ENCODE peak calls at places on chromosomes 13 and 19, in six cellular contexts. One of them, this sample, is unnamed.

GRCh38 chr19:53892301-53892980 is 10.4 kb downstream of the PRKCG start:
- DNase-seq in astrocyte of the spinal cord: no peak
- DNase-seq in heart left ventricle: no peak
- DNase-seq in HCT116: no peak
- DNase-seq in left ventricle myocardium inferior: no peak
- DNase-seq in lower leg skin: no peak
- DNase-seq in this sample: no peak

GRCh38 chr13:94641432-94641941 is 39.8 kb downstream of the GPR180 start:
- DNase-seq in left ventricle myocardium inferior: no peak
- DNase-seq in HCT116: no peak
- DNase-seq in heart left ventricle: no peak
- DNase-seq in lower leg skin: no peak
- DNase-seq in astrocyte of the spinal cord: peak
- DNase-seq in this sample: no peak

GRCh38 chr13:39321578-39321977 is 281.4 kb downstream of the LHFPL6 start:
- DNase-seq in lower leg skin: no peak
- DNase-seq in heart left ventricle: peak
- DNase-seq in HCT116: no peak
- DNase-seq in astrocyte of the spinal cord: no peak
- DNase-seq in left ventricle myocardium inferior: no peak
- DNase-seq in this sample: no peak

GRCh38 chr19:48182434-48182833 is 12.0 kb downstream of the ZSWIM9 start:
- DNase-seq in astrocyte of the spinal cord: no peak
- DNase-seq in lower leg skin: no peak
- DNase-seq in heart left ventricle: no peak
- DNase-seq in left ventricle myocardium inferior: no peak
- DNase-seq in HCT116: no peak
- DNase-seq in this sample: no peak

GRCh38 chr13:29619995-29620394 is 24.5 kb upstream of the SLC7A1 start:
- DNase-seq in HCT116: no peak
- DNase-seq in lower leg skin: no peak
- DNase-seq in astrocyte of the spinal cord: peak
- DNase-seq in left ventricle myocardium inferior: no peak
- DNase-seq in heart left ventricle: no peak
- DNase-seq in this sample: no peak

GRCh38 chr19:29583196-29584006 is 22.7 kb upstream of the POP4 start:
- DNase-seq in HCT116: no peak
- DNase-seq in heart left ventricle: no peak
- DNase-seq in left ventricle myocardium inferior: no peak
- DNase-seq in lower leg skin: no peak
- DNase-seq in astrocyte of the spinal cord: no peak
- DNase-seq in this sample: no peak

GRCh38 chr19:2186071-2186846 is 22.5 kb downstream of the DOT1L start:
- DNase-seq in HCT116: no peak
- DNase-seq in astrocyte of the spinal cord: peak
- DNase-seq in left ventricle myocardium inferior: peak
- DNase-seq in heart left ventricle: peak
- DNase-seq in lower leg skin: peak
- DNase-seq in this sample: peak

GRCh38 chr13:35978607-35979316 is 152.4 kb downstream of the DCLK1 start:
- DNase-seq in lower leg skin: no peak
- DNase-seq in astrocyte of the spinal cord: peak
- DNase-seq in left ventricle myocardium inferior: no peak
- DNase-seq in heart left ventricle: no peak
- DNase-seq in HCT116: peak
- DNase-seq in this sample: no peak

GRCh38 chr19:48819366-48819816 is 8.6 kb upstream of the BCAT2 start:
- DNase-seq in HCT116: peak
- DNase-seq in left ventricle myocardium inferior: peak
- DNase-seq in heart left ventricle: peak
- DNase-seq in astrocyte of the spinal cord: peak
- DNase-seq in lower leg skin: peak
- DNase-seq in this sample: peak

GRCh38 chr19:54179921-54180452 is 7.0 kb upstream of the TMC4 start:
- DNase-seq in lower leg skin: no peak
- DNase-seq in left ventricle myocardium inferior: no peak
- DNase-seq in astrocyte of the spinal cord: peak
- DNase-seq in HCT116: no peak
- DNase-seq in heart left ventricle: no peak
- DNase-seq in this sample: no peak

GRCh38 chr19:38376576-38376975 is 2.2 kb downstream of the PSMD8 start:
- DNase-seq in HCT116: no peak
- DNase-seq in left ventricle myocardium inferior: no peak
- DNase-seq in astrocyte of the spinal cord: no peak
- DNase-seq in lower leg skin: no peak
- DNase-seq in heart left ventricle: no peak
- DNase-seq in this sample: no peak

GRCh38 chr19:47086280-47086679 is 27.3 kb downstream of the ZC3H4 start:
- DNase-seq in astrocyte of the spinal cord: no peak
- DNase-seq in lower leg skin: no peak
- DNase-seq in left ventricle myocardium inferior: no peak
- DNase-seq in HCT116: no peak
- DNase-seq in heart left ventricle: no peak
- DNase-seq in this sample: no peak

GRCh38 chr13:44694842-44695241 is 118.7 kb upstream of the TSC22D1 start:
- DNase-seq in heart left ventricle: no peak
- DNase-seq in astrocyte of the spinal cord: no peak
- DNase-seq in HCT116: no peak
- DNase-seq in lower leg skin: peak
- DNase-seq in left ventricle myocardium inferior: no peak
- DNase-seq in this sample: no peak

GRCh38 chr13:44695520-44695919 is 119.4 kb upstream of the TSC22D1 start:
- DNase-seq in left ventricle myocardium inferior: no peak
- DNase-seq in astrocyte of the spinal cord: no peak
- DNase-seq in heart left ventricle: no peak
- DNase-seq in HCT116: no peak
- DNase-seq in lower leg skin: no peak
- DNase-seq in this sample: no peak

GRCh38 chr13:44693156-44693826 is 117.2 kb upstream of the TSC22D1 start:
- DNase-seq in left ventricle myocardium inferior: no peak
- DNase-seq in HCT116: no peak
- DNase-seq in lower leg skin: peak
- DNase-seq in heart left ventricle: peak
- DNase-seq in astrocyte of the spinal cord: no peak
- DNase-seq in this sample: no peak

GRCh38 chr13:44690376-44690775 is 114.2 kb upstream of the TSC22D1 start:
- DNase-seq in astrocyte of the spinal cord: no peak
- DNase-seq in lower leg skin: no peak
- DNase-seq in heart left ventricle: no peak
- DNase-seq in left ventricle myocardium inferior: no peak
- DNase-seq in HCT116: no peak
- DNase-seq in this sample: no peak

GRCh38 chr13:44692173-44692713 is 116.1 kb upstream of the TSC22D1 start:
- DNase-seq in heart left ventricle: no peak
- DNase-seq in left ventricle myocardium inferior: no peak
- DNase-seq in HCT116: peak
- DNase-seq in astrocyte of the spinal cord: peak
- DNase-seq in lower leg skin: peak
- DNase-seq in this sample: no peak
- H3K4me3 ChIP-seq in heart left ventricle: no peak
- H3K4me3 ChIP-seq in left ventricle myocardium inferior: no peak
- H3K4me3 ChIP-seq in HCT116: no peak
- H3K4me3 ChIP-seq in astrocyte of the spinal cord: no peak
- H3K4me3 ChIP-seq in lower leg skin: no peak
- H3K4me3 ChIP-seq in this sample: no peak

DNA sequence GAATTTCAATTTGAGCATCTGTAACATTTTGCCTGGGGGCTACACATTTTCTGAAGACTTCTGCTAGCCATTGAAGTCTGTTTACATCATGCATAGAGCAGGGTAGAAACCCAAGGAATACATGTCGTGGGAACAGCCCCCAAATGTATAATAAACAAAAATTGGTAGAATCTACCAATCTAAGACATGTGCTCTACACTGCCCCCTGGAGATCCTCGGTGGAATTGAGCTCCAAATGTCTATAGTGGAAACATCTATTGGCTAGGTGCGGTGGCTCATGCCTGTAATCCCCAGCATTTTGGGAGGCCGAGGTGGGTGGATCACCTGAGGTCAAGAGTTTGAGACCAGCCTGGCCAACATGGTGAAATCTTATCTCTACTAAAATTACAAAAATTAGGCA is 57.3 kb downstream of the MBD3L2B start:
- DNase-seq in left ventricle myocardium inferior: no peak
- DNase-seq in lower leg skin: no peak
- DNase-seq in astrocyte of the spinal cord: no peak
- DNase-seq in HCT116: peak
- DNase-seq in heart left ventricle: no peak
- DNase-seq in this sample: no peak
- TF ChIP-seq CTCF in left ventricle myocardium inferior: peak
- TF ChIP-seq CTCF in lower leg skin: no peak
- TF ChIP-seq CTCF in astrocyte of the spinal cord: peak
- TF ChIP-seq CTCF in HCT116: no peak
- TF ChIP-seq CTCF in heart left ventricle: peak
- TF ChIP-seq CTCF in this sample: no peak

DNA sequence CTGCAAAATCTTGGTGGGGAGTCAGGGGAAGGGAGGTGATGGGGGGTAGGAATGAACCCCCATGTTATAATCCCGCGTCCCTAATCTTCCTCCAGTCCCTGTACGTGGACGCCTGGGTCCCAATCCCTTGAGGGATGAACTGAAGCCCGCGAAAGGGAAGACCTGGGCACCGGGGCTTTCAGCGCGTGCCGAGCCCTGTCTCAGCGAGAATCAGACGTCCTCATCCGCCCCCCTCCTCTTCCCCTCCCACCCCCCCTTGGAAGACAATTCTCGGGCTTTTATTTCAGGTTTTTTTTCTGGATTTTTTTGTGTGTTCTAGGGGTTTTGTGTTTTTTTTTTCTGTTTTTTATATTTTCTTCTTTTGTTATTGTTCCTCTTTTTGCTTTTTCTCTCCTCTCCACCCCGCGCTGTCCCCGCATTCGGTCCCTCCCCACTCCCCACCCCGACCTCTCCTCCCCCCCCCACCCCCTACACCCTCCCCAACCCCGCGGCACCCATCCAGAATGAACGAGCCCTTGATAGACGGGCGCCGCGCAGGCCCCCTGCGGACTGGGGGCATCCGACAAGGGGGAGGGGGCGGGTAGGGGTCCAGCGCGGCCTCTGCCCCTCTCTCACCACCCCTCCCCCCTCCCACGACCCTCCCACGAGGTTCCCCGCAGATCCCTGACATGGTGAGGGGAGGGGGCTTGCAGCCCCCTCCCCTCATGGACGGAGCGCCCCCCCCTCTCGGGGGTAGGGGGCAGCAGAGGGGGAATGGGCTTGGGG is 10.3 kb downstream of the C19orf81 start:
- DNase-seq in HCT116: no peak
- DNase-seq in heart left ventricle: no peak
- DNase-seq in astrocyte of the spinal cord: no peak
- DNase-seq in left ventricle myocardium inferior: no peak
- DNase-seq in lower leg skin: no peak
- DNase-seq in this sample: no peak
- H3K4me3 ChIP-seq in HCT116: peak
- H3K4me3 ChIP-seq in heart left ventricle: peak
- H3K4me3 ChIP-seq in astrocyte of the spinal cord: no peak
- H3K4me3 ChIP-seq in left ventricle myocardium inferior: peak
- H3K4me3 ChIP-seq in lower leg skin: no peak
- H3K4me3 ChIP-seq in this sample: no peak

DNA sequence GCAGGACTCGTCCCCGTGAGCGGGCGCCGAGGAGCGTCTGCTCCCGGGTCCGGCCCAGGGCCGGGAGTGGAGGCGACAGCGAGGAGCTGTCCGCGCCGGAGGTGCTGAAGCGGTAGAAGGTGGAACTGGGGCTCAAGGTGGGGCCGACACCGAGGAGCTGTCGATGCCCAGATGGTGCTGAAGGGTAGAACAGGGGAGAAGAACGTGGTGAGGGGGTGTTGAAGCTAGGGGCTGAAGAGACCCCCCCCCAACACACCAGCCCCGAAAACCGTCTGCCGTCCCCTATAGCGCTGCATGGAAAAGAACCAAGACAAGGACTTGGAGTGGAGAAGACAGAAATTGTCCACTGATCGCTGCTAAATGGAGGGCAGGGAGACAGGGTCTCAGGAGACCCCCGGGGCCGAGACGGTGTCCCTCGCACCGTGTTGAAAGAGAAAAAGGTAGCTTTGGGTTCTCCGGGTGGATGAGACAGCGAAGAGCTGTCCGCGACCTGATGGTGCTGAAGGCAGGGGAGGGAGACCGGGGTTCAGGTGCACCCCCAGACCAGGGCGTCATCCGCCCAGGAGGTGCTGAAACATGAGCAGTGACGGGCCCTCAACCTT is 7.1 kb upstream of the PDE4C start:
- DNase-seq in lower leg skin: no peak
- DNase-seq in astrocyte of the spinal cord: no peak
- DNase-seq in HCT116: no peak
- DNase-seq in left ventricle myocardium inferior: no peak
- DNase-seq in heart left ventricle: peak
- DNase-seq in this sample: no peak
- TF ChIP-seq CTCF in lower leg skin: no peak
- TF ChIP-seq CTCF in astrocyte of the spinal cord: no peak
- TF ChIP-seq CTCF in HCT116: no peak
- TF ChIP-seq CTCF in left ventricle myocardium inferior: no peak
- TF ChIP-seq CTCF in heart left ventricle: no peak
- TF ChIP-seq CTCF in this sample: no peak

GRCh38 chr19:41708481-41708880 is at the start of gene CEACAM5:
- DNase-seq in left ventricle myocardium inferior: no peak
- DNase-seq in HCT116: no peak
- DNase-seq in lower leg skin: no peak
- DNase-seq in heart left ventricle: no peak
- DNase-seq in astrocyte of the spinal cord: no peak
- DNase-seq in this sample: no peak

GRCh38 chr19:41705393-41706174 is 2.8 kb upstream of the CEACAM5 start:
- DNase-seq in left ventricle myocardium inferior: peak
- DNase-seq in astrocyte of the spinal cord: no peak
- DNase-seq in heart left ventricle: no peak
- DNase-seq in lower leg skin: peak
- DNase-seq in HCT116: no peak
- DNase-seq in this sample: no peak

GRCh38 chr19:41707871-41708371 is 505 bp upstream of the CEACAM5 start:
- DNase-seq in HCT116: no peak
- DNase-seq in lower leg skin: peak
- DNase-seq in astrocyte of the spinal cord: no peak
- DNase-seq in heart left ventricle: no peak
- DNase-seq in left ventricle myocardium inferior: no peak
- DNase-seq in this sample: no peak

GRCh38 chr19:41707502-41707812 is 969 bp upstream of the CEACAM5 start:
- DNase-seq in left ventricle myocardium inferior: no peak
- DNase-seq in lower leg skin: peak
- DNase-seq in astrocyte of the spinal cord: no peak
- DNase-seq in heart left ventricle: no peak
- DNase-seq in HCT116: no peak
- DNase-seq in this sample: no peak

GRCh38 chr19:41706741-41707501 is 1.5 kb upstream of the CEACAM5 start:
- DNase-seq in HCT116: peak
- DNase-seq in heart left ventricle: peak
- DNase-seq in astrocyte of the spinal cord: no peak
- DNase-seq in left ventricle myocardium inferior: peak
- DNase-seq in lower leg skin: peak
- DNase-seq in this sample: peak
- H3K4me3 ChIP-seq in HCT116: peak
- H3K4me3 ChIP-seq in heart left ventricle: no peak
- H3K4me3 ChIP-seq in astrocyte of the spinal cord: no peak
- H3K4me3 ChIP-seq in left ventricle myocardium inferior: peak
- H3K4me3 ChIP-seq in lower leg skin: no peak
- H3K4me3 ChIP-seq in this sample: no peak